ENCODE peak calls at places on chromosome 22, in four cellular contexts. U is HCT116; D is stimulated activated CD4-positive, alpha-beta T cell treated with anti-CD3 and anti-CD28 coated beads, Interleukin-2, amount 100 ng/mL, for 48 hours; R is HAP-1. S is an unnamed sample.

GRCh38 chr22:19571207-19571795 is 47.1 kb upstream of the CLDN5 start:
- DNase-seq in R (no peak), U (no peak), D (no peak), S (no peak)

GRCh38 chr22:18042685-18043084 is 18.3 kb upstream of the MICAL3 start:
- DNase-seq in R (no peak), U (no peak), D (no peak), S (no peak)

GRCh38 chr22:38292694-38293093 is 19.9 kb upstream of the TMEM184B start:
- DNase-seq in D (no peak), U (no peak), R (no peak), S (no peak)

GRCh38 chr22:47439643-47440265 is 677.3 kb downstream of the TBC1D22A start:
- DNase-seq in R (no peak), D (no peak), U (no peak), S (no peak)

GRCh38 chr22:31083377-31083768 is 2.3 kb downstream of the SMTN start:
- DNase-seq in U (no peak), R (no peak), D (no peak), S (no peak)

GRCh38 chr22:39344046-39344390 is 5.8 kb upstream of the SYNGR1 start:
- DNase-seq in D (no peak), U (no peak), R (no peak), S (no peak)

GRCh38 chr22:18064636-18065035 is 13.2 kb upstream of the PEX26 start:
- DNase-seq in R (no peak), D (no peak), U (no peak), S (no peak)

GRCh38 chr22:49993649-49994360 is 18.8 kb downstream of the IL17REL start:
- DNase-seq in D (no peak), U (no peak), R (no peak), S (no peak)

GRCh38 chr22:40844951-40845350 is 11.5 kb downstream of the ST13 start:
- DNase-seq in D (no peak), U (no peak), R (no peak), S (no peak)

GRCh38 chr22:50699754-50700386 is 27.2 kb downstream of the SHANK3 start:
- DNase-seq in D (no peak), U (no peak), R (no peak), S (no peak)

GRCh38 chr22:48756146-48757111 is 1071.2 kb downstream of the BRD1 start:
- DNase-seq in U (no peak), D (no peak), R (no peak), S (no peak)

GRCh38 chr22:23220485-23221350 is 40.4 kb downstream of the BCR start:
- DNase-seq in R (no peak), D (no peak), U (no peak), S (no peak)

GRCh38 chr22:50272103-50272782 is 2.1 kb upstream of the MAPK11 start:
- DNase-seq in R (peak; percentile 52), D (no peak), U (no peak), S (no peak)

GRCh38 chr22:22565991-22566390 is 6.9 kb upstream of the PRAME start:
- DNase-seq in D (no peak), U (no peak), R (no peak), S (no peak)

GRCh38 chr22:32475428-32476010 is 908 bp downstream of the FBXO7 start:
- DNase-seq in U (peak; percentile 8), D (peak; percentile 25), R (peak; percentile 51), S (peak; percentile 14)

GRCh38 chr22:48333323-48333763 is 1494.3 kb downstream of the BRD1 start:
- DNase-seq in D (no peak), U (no peak), R (no peak), S (no peak)

GRCh38 chr22:27135582-27135981 is 478.2 kb downstream of the MIAT start:
- DNase-seq in U (no peak), R (no peak), D (no peak), S (no peak)

GRCh38 chr22:50326959-50327710 is at the start of gene DENND6B:
- DNase-seq in D (peak; percentile 61), R (peak; percentile 83), U (no peak), S (peak; percentile 69)

GRCh38 chr22:29083576-29084566 is 11.0 kb downstream of the KREMEN1 start:
- DNase-seq in U (no peak), D (no peak), R (peak; percentile 62), S (no peak)

GRCh38 chr22:38947321-38948112 is 9.9 kb upstream of the APOBEC3A start:
- DNase-seq in U (no peak), R (no peak), D (no peak), S (no peak)

GRCh38 chr22:46025225-46025972 is 48.4 kb upstream of the WNT7B start:
- DNase-seq in R (no peak), U (no peak), D (no peak), S (no peak)

GRCh38 chr22:19075404-19075803 is 46.8 kb downstream of the DGCR2 start:
- DNase-seq in U (no peak), R (no peak), D (no peak), S (no peak)

GRCh38 chr22:31206896-31207687 is 5.0 kb upstream of the LIMK2 start:
- DNase-seq in R (no peak), U (no peak), D (no peak), S (no peak)

GRCh38 chr22:44752285-44753188 is at the start of gene ARHGAP8:
- DNase-seq in U (no peak), R (peak; percentile 52), D (no peak), S (no peak)

GRCh38 chr22:42814215-42814614 is 42.9 kb downstream of the ARFGAP3 start:
- DNase-seq in R (no peak), U (no peak), D (no peak), S (no peak)

GRCh38 chr22:39519681-39520053 is 695 bp upstream of the ATF4 start:
- DNase-seq in D (no peak), U (no peak), R (peak; percentile 64), S (no peak)

GRCh38 chr22:42430486-42431125 is 1.6 kb downstream of the NFAM1 start:
- DNase-seq in U (no peak), D (no peak), R (no peak), S (no peak)

GRCh38 chr22:23278883-23279675 is 98.8 kb downstream of the BCR start:
- DNase-seq in D (no peak), U (no peak), R (no peak), S (no peak)

GRCh38 chr22:48949375-48950149 is 878.1 kb downstream of the BRD1 start:
- DNase-seq in R (no peak), D (no peak), U (no peak), S (no peak)

GRCh38 chr22:25013634-25014033 is 61.1 kb downstream of the KIAA1671 start:
- DNase-seq in U (no peak), D (no peak), R (peak; percentile 46), S (no peak)

GRCh38 chr22:50140615-50141014 is 29.9 kb upstream of the PANX2 start:
- DNase-seq in R (no peak), D (no peak), U (no peak), S (no peak)

GRCh38 chr22:22881116-22882032 is 6.2 kb upstream of the IGLL5 start:
- DNase-seq in R (no peak), D (no peak), U (no peak), S (no peak)

GRCh38 chr22:19809741-19810140 is 44.9 kb downstream of the GNB1L start:
- DNase-seq in R (no peak), U (no peak), D (no peak), S (no peak)